ENCODE peak calls at places on chromosomes 2 and 18, in five cellular contexts. I is D341Med; T is stimulated activated CD4-positive, alpha-beta T cell treated with anti-CD3 and anti-CD28 coated beads, Interleukin-1b, Interleukin-23, amount 100 ng/mL, for 1 hour; N is H54; R is GM12891. O is an unnamed sample.

GRCh38 chr18:21243041-21243431 is 1.0 kb downstream of the GREB1L start:
- DNase-seq in R (no peak), T (no peak), I (peak), N (peak), O (no peak)

GRCh38 chr2:20796374-20796791 is 26.5 kb downstream of the LDAH start:
- DNase-seq in T (no peak), I (no peak), R (no peak), N (no peak), O (no peak)

GRCh38 chr2:215884741-215885140 is 128.6 kb downstream of the MREG start:
- DNase-seq in R (no peak), N (no peak), T (no peak), I (no peak), O (no peak)

GRCh38 chr2:102344397-102344796 is 11.2 kb upstream of the IL18R1 start:
- DNase-seq in N (no peak), T (no peak), I (no peak), R (no peak), O (no peak)

GRCh38 chr2:74922592-74923227 is 35.7 kb upstream of the POLE4 start:
- DNase-seq in N (no peak), R (no peak), I (no peak), T (no peak), O (no peak)

GRCh38 chr2:74524005-74524404 is 2.0 kb downstream of the DQX1 start:
- DNase-seq in T (no peak), R (no peak), N (no peak), I (no peak), O (no peak)

GRCh38 chr18:79819951-79820351 is 22.2 kb downstream of the KCNG2 start:
- DNase-seq in R (peak), I (peak), T (no peak), N (no peak), O (peak)

GRCh38 chr18:76657428-76657827 is 162.4 kb upstream of the ZNF516 start:
- DNase-seq in R (no peak), N (no peak), I (no peak), T (no peak), O (no peak)

GRCh38 chr2:201675454-201675853 is 23.0 kb downstream of the MPP4 start:
- DNase-seq in N (no peak), T (no peak), R (no peak), I (no peak), O (no peak)

GRCh38 chr2:130756041-130756720 is 841 bp downstream of the AMER3 start:
- DNase-seq in N (no peak), R (peak), I (peak), T (no peak), O (no peak)

GRCh38 chr2:120594856-120595685 is 140.6 kb upstream of the GLI2 start:
- DNase-seq in I (peak), N (peak), R (no peak), T (no peak), O (no peak)

GRCh38 chr2:42851740-42852250 is 59.4 kb upstream of the HAAO start:
- DNase-seq in I (no peak), R (no peak), T (no peak), N (no peak), O (no peak)

GRCh38 chr2:151292124-151292523 is 2.7 kb upstream of the NMI start:
- DNase-seq in I (no peak), N (no peak), T (no peak), R (no peak), O (no peak)

GRCh38 chr2:39732492-39732891 is 46.6 kb downstream of the THUMPD2 start:
- DNase-seq in R (no peak), N (no peak), T (no peak), I (peak), O (no peak)

GRCh38 chr2:177783091-177783490 is 289.5 kb downstream of the PDE11A start:
- DNase-seq in R (no peak), N (no peak), I (no peak), T (no peak), O (no peak)

GRCh38 chr2:157194097-157194688 is 63.3 kb upstream of the GALNT5 start:
- DNase-seq in N (no peak), I (peak), R (peak), T (no peak), O (no peak)

GRCh38 chr2:217357886-217358620 is 498.2 kb upstream of the TNP1 start:
- DNase-seq in I (no peak), T (no peak), N (no peak), R (no peak), O (no peak)

GRCh38 chr2:72138921-72139381 is 8.7 kb downstream of the CYP26B1 start:
- DNase-seq in R (no peak), N (no peak), T (no peak), I (no peak), O (no peak)

GRCh38 chr2:216108310-216108966 is 710 bp upstream of the XRCC5 start:
- DNase-seq in R (no peak), I (no peak), N (no peak), T (no peak), O (no peak)

GRCh38 chr2:205386109-205386508 is 296.2 kb upstream of the NRP2 start:
- DNase-seq in T (no peak), I (no peak), R (no peak), N (no peak), O (no peak)

GRCh38 chr18:58101291-58101706 is 57.3 kb downstream of the NEDD4L start:
- DNase-seq in N (no peak), I (no peak), T (no peak), R (no peak), O (no peak)

GRCh38 chr2:215324811-215325210 is 13.0 kb downstream of the ATIC start:
- DNase-seq in R (no peak), I (no peak), T (no peak), N (no peak), O (no peak)

GRCh38 chr2:83860320-83860719 is 598.8 kb downstream of the SUCLG1 start:
- DNase-seq in T (no peak), I (no peak), R (no peak), N (no peak), O (no peak)

GRCh38 chr18:73006331-73006730 is 138.5 kb upstream of the NETO1 start:
- DNase-seq in R (no peak), I (no peak), N (no peak), T (no peak), O (no peak)

GRCh38 chr2:64787698-64788097 is 134.0 kb upstream of the SERTAD2 start:
- DNase-seq in I (no peak), N (no peak), T (no peak), R (no peak), O (no peak)

GRCh38 chr2:188142636-188143035 is 149.0 kb upstream of the GULP1 start:
- DNase-seq in I (no peak), T (no peak), R (no peak), N (no peak), O (no peak)

GRCh38 chr18:76837071-76837470 is 14.7 kb downstream of the ZNF236 start:
- DNase-seq in I (no peak), R (no peak), N (no peak), T (no peak), O (no peak)

GRCh38 chr2:19955544-19956422 is 34.1 kb downstream of the WDR35 start:
- DNase-seq in R (peak), T (no peak), N (peak), I (peak), O (peak)

GRCh38 chr2:118320640-118321039 is 232.4 kb downstream of the INSIG2 start:
- DNase-seq in N (no peak), I (no peak), T (no peak), R (no peak), O (no peak)

GRCh38 chr2:134788417-134788816 is 50.0 kb upstream of the ACMSD start:
- DNase-seq in T (no peak), I (no peak), N (no peak), R (no peak), O (no peak)

GRCh38 chr18:3245853-3246635 is 1.6 kb upstream of the MYL12A start:
- DNase-seq in N (peak), I (peak), T (peak), R (peak), O (peak)

GRCh38 chr2:12759248-12759647 is 42.5 kb downstream of the TRIB2 start:
- DNase-seq in T (no peak), R (no peak), N (no peak), I (no peak), O (no peak)

GRCh38 chr2:220469201-220469600 is 841.8 kb downstream of the SLC4A3 start:
- DNase-seq in N (no peak), T (no peak), R (no peak), I (no peak), O (no peak)

GRCh38 chr18:22604390-22604985 is 186.8 kb upstream of the CTAGE1 start:
- DNase-seq in T (no peak), R (no peak), I (no peak), N (no peak), O (no peak)

GRCh38 chr2:1599301-1600085 is 144.8 kb downstream of the PXDN start:
- DNase-seq in N (no peak), I (no peak), R (no peak), T (no peak), O (no peak)

GRCh38 chr2:127423476-127423840 is 5.2 kb downstream of the PROC start:
- DNase-seq in R (no peak), N (no peak), I (peak), T (no peak), O (no peak)